ENCODE peak calls at places on chromosomes 1 and 21, in seven cellular contexts. One of them, this sample, is unnamed.
A peak's percentile ranks its signal among the peaks of the same experiment; 100 is the strongest.

GRCh38 chr1:18736958-18737357 is 106.3 kb downstream of the PAX7 start:
- DNase-seq in CD4-positive, CD25-positive, alpha-beta regulatory T cell: no peak
- DNase-seq in GM12864: no peak
- DNase-seq in heart right ventricle: no peak
- DNase-seq in IMR-90: no peak
- DNase-seq in CD4-positive, alpha-beta memory T cell: no peak
- DNase-seq in psoas muscle: no peak
- DNase-seq in this sample: no peak

GRCh38 chr1:107964397-107965111 is 426 bp downstream of the VAV3 start:
- DNase-seq in CD4-positive, CD25-positive, alpha-beta regulatory T cell: peak; percentile 52
- DNase-seq in GM12864: no peak
- DNase-seq in heart right ventricle: peak; percentile 21
- DNase-seq in IMR-90: no peak
- DNase-seq in CD4-positive, alpha-beta memory T cell: peak; percentile 24
- DNase-seq in psoas muscle: peak; percentile 47
- DNase-seq in this sample: no peak

GRCh38 chr1:226123591-226124471 is 61.3 kb downstream of the H3-3A start:
- DNase-seq in CD4-positive, CD25-positive, alpha-beta regulatory T cell: no peak
- DNase-seq in GM12864: no peak
- DNase-seq in heart right ventricle: no peak
- DNase-seq in IMR-90: peak; percentile 17
- DNase-seq in CD4-positive, alpha-beta memory T cell: no peak
- DNase-seq in psoas muscle: no peak
- DNase-seq in this sample: no peak

GRCh38 chr1:34681481-34682451 is 73.1 kb upstream of the GJB5 start:
- DNase-seq in CD4-positive, CD25-positive, alpha-beta regulatory T cell: peak; percentile 55
- DNase-seq in GM12864: peak; percentile 7
- DNase-seq in heart right ventricle: no peak
- DNase-seq in IMR-90: peak; percentile 28
- DNase-seq in CD4-positive, alpha-beta memory T cell: peak; percentile 6
- DNase-seq in psoas muscle: no peak
- DNase-seq in this sample: peak; percentile 58

GRCh38 chr1:12477936-12478611 is 139.9 kb downstream of the DHRS3 start:
- DNase-seq in CD4-positive, CD25-positive, alpha-beta regulatory T cell: no peak
- DNase-seq in GM12864: no peak
- DNase-seq in heart right ventricle: peak; percentile 75
- DNase-seq in IMR-90: peak; percentile 99
- DNase-seq in CD4-positive, alpha-beta memory T cell: peak; percentile 9
- DNase-seq in psoas muscle: peak; percentile 88
- DNase-seq in this sample: no peak

GRCh38 chr1:34695580-34695979 is 59.3 kb upstream of the GJB5 start:
- DNase-seq in CD4-positive, CD25-positive, alpha-beta regulatory T cell: no peak
- DNase-seq in GM12864: no peak
- DNase-seq in heart right ventricle: no peak
- DNase-seq in IMR-90: no peak
- DNase-seq in CD4-positive, alpha-beta memory T cell: no peak
- DNase-seq in psoas muscle: no peak
- DNase-seq in this sample: no peak

GRCh38 chr21:37700641-37701202 is 215.5 kb downstream of the KCNJ6 start:
- DNase-seq in CD4-positive, CD25-positive, alpha-beta regulatory T cell: peak; percentile 55
- DNase-seq in GM12864: peak; percentile 66
- DNase-seq in heart right ventricle: no peak
- DNase-seq in IMR-90: peak; percentile 84
- DNase-seq in CD4-positive, alpha-beta memory T cell: no peak
- DNase-seq in psoas muscle: no peak
- DNase-seq in this sample: peak; percentile 67

GRCh38 chr1:94033849-94034248 is 87.1 kb downstream of the ABCA4 start:
- DNase-seq in CD4-positive, CD25-positive, alpha-beta regulatory T cell: no peak
- DNase-seq in GM12864: no peak
- DNase-seq in heart right ventricle: no peak
- DNase-seq in IMR-90: no peak
- DNase-seq in CD4-positive, alpha-beta memory T cell: no peak
- DNase-seq in psoas muscle: no peak
- DNase-seq in this sample: no peak

GRCh38 chr1:72009170-72009569 is 273.2 kb downstream of the NEGR1 start:
- DNase-seq in CD4-positive, CD25-positive, alpha-beta regulatory T cell: no peak
- DNase-seq in GM12864: no peak
- DNase-seq in heart right ventricle: no peak
- DNase-seq in IMR-90: no peak
- DNase-seq in CD4-positive, alpha-beta memory T cell: no peak
- DNase-seq in psoas muscle: no peak
- DNase-seq in this sample: no peak

GRCh38 chr1:202274611-202275010 is 67.1 kb downstream of the UBE2T start:
- DNase-seq in CD4-positive, CD25-positive, alpha-beta regulatory T cell: peak; percentile 40
- DNase-seq in GM12864: no peak
- DNase-seq in heart right ventricle: no peak
- DNase-seq in IMR-90: peak; percentile 12
- DNase-seq in CD4-positive, alpha-beta memory T cell: peak; percentile 19
- DNase-seq in psoas muscle: no peak
- DNase-seq in this sample: peak; percentile 20

GRCh38 chr1:17596651-17597509 is 57.4 kb downstream of the ARHGEF10L start:
- DNase-seq in CD4-positive, CD25-positive, alpha-beta regulatory T cell: no peak
- DNase-seq in GM12864: no peak
- DNase-seq in heart right ventricle: no peak
- DNase-seq in IMR-90: no peak
- DNase-seq in CD4-positive, alpha-beta memory T cell: no peak
- DNase-seq in psoas muscle: no peak
- DNase-seq in this sample: no peak

GRCh38 chr1:61142726-61143500 is 60.6 kb downstream of the NFIA start:
- DNase-seq in CD4-positive, CD25-positive, alpha-beta regulatory T cell: no peak
- DNase-seq in GM12864: no peak
- DNase-seq in heart right ventricle: no peak
- DNase-seq in IMR-90: no peak
- DNase-seq in CD4-positive, alpha-beta memory T cell: no peak
- DNase-seq in psoas muscle: no peak
- DNase-seq in this sample: no peak

GRCh38 chr21:28309596-28309995 is 683.1 kb downstream of the LTN1 start:
- DNase-seq in CD4-positive, CD25-positive, alpha-beta regulatory T cell: no peak
- DNase-seq in GM12864: no peak
- DNase-seq in heart right ventricle: no peak
- DNase-seq in IMR-90: no peak
- DNase-seq in CD4-positive, alpha-beta memory T cell: no peak
- DNase-seq in psoas muscle: no peak
- DNase-seq in this sample: no peak

GRCh38 chr1:235417101-235417697 is 50.0 kb downstream of the TBCE start:
- DNase-seq in CD4-positive, CD25-positive, alpha-beta regulatory T cell: peak; percentile 76
- DNase-seq in GM12864: no peak
- DNase-seq in heart right ventricle: no peak
- DNase-seq in IMR-90: peak; percentile 86
- DNase-seq in CD4-positive, alpha-beta memory T cell: peak; percentile 55
- DNase-seq in psoas muscle: no peak
- DNase-seq in this sample: peak; percentile 65

GRCh38 chr21:35256468-35256988 is 207.4 kb upstream of the RUNX1 start:
- DNase-seq in CD4-positive, CD25-positive, alpha-beta regulatory T cell: no peak
- DNase-seq in GM12864: no peak
- DNase-seq in heart right ventricle: peak; percentile 75
- DNase-seq in IMR-90: peak; percentile 100
- DNase-seq in CD4-positive, alpha-beta memory T cell: no peak
- DNase-seq in psoas muscle: peak; percentile 97
- DNase-seq in this sample: no peak

GRCh38 chr1:58811303-58811702 is 27.5 kb upstream of the JUN start:
- DNase-seq in CD4-positive, CD25-positive, alpha-beta regulatory T cell: no peak
- DNase-seq in GM12864: no peak
- DNase-seq in heart right ventricle: no peak
- DNase-seq in IMR-90: no peak
- DNase-seq in CD4-positive, alpha-beta memory T cell: no peak
- DNase-seq in psoas muscle: no peak
- DNase-seq in this sample: no peak

GRCh38 chr1:244010191-244010590 is 40.9 kb upstream of the ZBTB18 start:
- DNase-seq in CD4-positive, CD25-positive, alpha-beta regulatory T cell: peak; percentile 20
- DNase-seq in GM12864: no peak
- DNase-seq in heart right ventricle: no peak
- DNase-seq in IMR-90: peak; percentile 22
- DNase-seq in CD4-positive, alpha-beta memory T cell: peak; percentile 13
- DNase-seq in psoas muscle: no peak
- DNase-seq in this sample: no peak

GRCh38 chr1:7450772-7451171 is 320.3 kb upstream of the VAMP3 start:
- DNase-seq in CD4-positive, CD25-positive, alpha-beta regulatory T cell: no peak
- DNase-seq in GM12864: no peak
- DNase-seq in heart right ventricle: no peak
- DNase-seq in IMR-90: no peak
- DNase-seq in CD4-positive, alpha-beta memory T cell: no peak
- DNase-seq in psoas muscle: no peak
- DNase-seq in this sample: no peak

GRCh38 chr1:52856026-52856425 is 13.5 kb downstream of the ZYG11A start:
- DNase-seq in CD4-positive, CD25-positive, alpha-beta regulatory T cell: no peak
- DNase-seq in GM12864: no peak
- DNase-seq in heart right ventricle: no peak
- DNase-seq in IMR-90: no peak
- DNase-seq in CD4-positive, alpha-beta memory T cell: no peak
- DNase-seq in psoas muscle: no peak
- DNase-seq in this sample: no peak

GRCh38 chr1:30675761-30676160 is 47.6 kb downstream of the MATN1 start:
- DNase-seq in CD4-positive, CD25-positive, alpha-beta regulatory T cell: no peak
- DNase-seq in GM12864: no peak
- DNase-seq in heart right ventricle: no peak
- DNase-seq in IMR-90: peak; percentile 63
- DNase-seq in CD4-positive, alpha-beta memory T cell: no peak
- DNase-seq in psoas muscle: no peak
- DNase-seq in this sample: no peak

GRCh38 chr21:42227909-42228708 is 9.2 kb downstream of the ABCG1 start:
- DNase-seq in CD4-positive, CD25-positive, alpha-beta regulatory T cell: peak; percentile 95
- DNase-seq in GM12864: peak; percentile 87
- DNase-seq in heart right ventricle: peak; percentile 90
- DNase-seq in IMR-90: peak; percentile 91
- DNase-seq in CD4-positive, alpha-beta memory T cell: peak; percentile 90
- DNase-seq in psoas muscle: peak; percentile 97
- DNase-seq in this sample: peak; percentile 97

GRCh38 chr1:23423415-23424170 is 955 bp downstream of the TCEA3 start:
- DNase-seq in CD4-positive, CD25-positive, alpha-beta regulatory T cell: no peak
- DNase-seq in GM12864: no peak
- DNase-seq in heart right ventricle: peak; percentile 45
- DNase-seq in IMR-90: no peak
- DNase-seq in CD4-positive, alpha-beta memory T cell: no peak
- DNase-seq in psoas muscle: peak; percentile 90
- DNase-seq in this sample: no peak
- H3K4me3 ChIP-seq in CD4-positive, CD25-positive, alpha-beta regulatory T cell: no peak overlapping the region
- H3K4me3 ChIP-seq in GM12864: no peak overlapping the region
- H3K4me3 ChIP-seq in heart right ventricle: peak overlapping the region; percentile 73
- H3K4me3 ChIP-seq in IMR-90: no peak overlapping the region
- H3K4me3 ChIP-seq in CD4-positive, alpha-beta memory T cell: peak overlapping the region; percentile 70
- H3K4me3 ChIP-seq in psoas muscle: peak overlapping the region; percentile 75
- H3K4me3 ChIP-seq in this sample: no peak overlapping the region

GRCh38 chr1:28260803-28261174 is 1.5 kb downstream of the SESN2 start:
- DNase-seq in CD4-positive, CD25-positive, alpha-beta regulatory T cell: no peak
- DNase-seq in GM12864: no peak
- DNase-seq in heart right ventricle: no peak
- DNase-seq in IMR-90: no peak
- DNase-seq in CD4-positive, alpha-beta memory T cell: no peak
- DNase-seq in psoas muscle: no peak
- DNase-seq in this sample: no peak

GRCh38 chr1:28259935-28260802 is 851 bp downstream of the SESN2 start:
- DNase-seq in CD4-positive, CD25-positive, alpha-beta regulatory T cell: no peak
- DNase-seq in GM12864: no peak
- DNase-seq in heart right ventricle: peak; percentile 74
- DNase-seq in IMR-90: peak; percentile 88
- DNase-seq in CD4-positive, alpha-beta memory T cell: no peak
- DNase-seq in psoas muscle: peak; percentile 87
- DNase-seq in this sample: no peak

GRCh38 chr1:28259252-28259934 is at the start of gene SESN2:
- DNase-seq in CD4-positive, CD25-positive, alpha-beta regulatory T cell: peak; percentile 99
- DNase-seq in GM12864: peak; percentile 95
- DNase-seq in heart right ventricle: peak; percentile 99
- DNase-seq in IMR-90: peak; percentile 99
- DNase-seq in CD4-positive, alpha-beta memory T cell: peak; percentile 99
- DNase-seq in psoas muscle: peak; percentile 100
- DNase-seq in this sample: peak; percentile 96

GRCh38 chr1:28257736-28258135 is 1.6 kb upstream of the SESN2 start:
- DNase-seq in CD4-positive, CD25-positive, alpha-beta regulatory T cell: no peak
- DNase-seq in GM12864: no peak
- DNase-seq in heart right ventricle: no peak
- DNase-seq in IMR-90: no peak
- DNase-seq in CD4-positive, alpha-beta memory T cell: no peak
- DNase-seq in psoas muscle: no peak
- DNase-seq in this sample: no peak

DNA sequence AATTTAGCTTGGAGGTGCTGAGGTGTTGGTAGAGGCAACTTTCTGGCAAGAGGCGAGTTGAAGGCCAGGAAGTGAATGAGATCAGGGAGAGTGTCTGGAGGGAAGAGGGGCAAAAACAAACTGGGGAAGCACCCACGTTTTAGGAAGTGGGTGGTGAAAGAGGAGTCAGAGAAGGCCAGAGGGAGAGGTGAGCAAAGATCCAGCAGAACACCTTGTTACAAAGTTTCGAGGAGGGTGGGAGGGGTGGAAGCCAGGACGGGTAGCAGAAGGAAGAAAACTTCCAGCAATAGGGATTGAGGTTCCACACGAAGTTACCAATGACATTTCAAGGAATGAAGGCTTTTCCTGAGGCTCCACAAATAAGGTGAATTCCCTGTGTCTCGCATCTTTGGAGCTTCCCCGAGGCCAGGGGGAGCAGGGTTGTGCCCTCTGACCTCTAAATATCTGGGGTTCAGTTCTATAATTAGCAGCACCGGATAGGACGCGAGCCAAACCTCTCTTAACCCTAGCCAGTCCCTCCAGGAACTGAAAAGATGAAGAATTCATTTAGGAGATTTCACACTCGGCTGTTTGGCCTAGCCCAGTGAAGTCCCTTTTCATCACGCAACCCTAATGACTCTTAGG is 578 bp upstream of the SESN2 start:
- DNase-seq in CD4-positive, CD25-positive, alpha-beta regulatory T cell: no peak
- DNase-seq in GM12864: no peak
- DNase-seq in heart right ventricle: no peak
- DNase-seq in IMR-90: no peak
- DNase-seq in CD4-positive, alpha-beta memory T cell: no peak
- DNase-seq in psoas muscle: no peak
- DNase-seq in this sample: no peak
- H3K4me3 ChIP-seq in CD4-positive, CD25-positive, alpha-beta regulatory T cell: peak overlapping the region; percentile 61
- H3K4me3 ChIP-seq in GM12864: peak overlapping the region; percentile 37
- H3K4me3 ChIP-seq in heart right ventricle: peak overlapping the region; percentile 92
- H3K4me3 ChIP-seq in IMR-90: no peak overlapping the region
- H3K4me3 ChIP-seq in CD4-positive, alpha-beta memory T cell: peak overlapping the region; percentile 82
- H3K4me3 ChIP-seq in psoas muscle: peak overlapping the region; percentile 96
- H3K4me3 ChIP-seq in this sample: peak overlapping the region; percentile 77

GRCh38 chr21:43712268-43712942 is 6.5 kb upstream of the PDXK start:
- DNase-seq in CD4-positive, CD25-positive, alpha-beta regulatory T cell: no peak
- DNase-seq in GM12864: no peak
- DNase-seq in heart right ventricle: no peak
- DNase-seq in IMR-90: peak; percentile 32
- DNase-seq in CD4-positive, alpha-beta memory T cell: no peak
- DNase-seq in psoas muscle: peak; percentile 70
- DNase-seq in this sample: no peak
- H3K4me3 ChIP-seq in CD4-positive, CD25-positive, alpha-beta regulatory T cell: no peak overlapping the region
- H3K4me3 ChIP-seq in GM12864: no peak overlapping the region
- H3K4me3 ChIP-seq in heart right ventricle: no peak overlapping the region
- H3K4me3 ChIP-seq in IMR-90: no peak overlapping the region
- H3K4me3 ChIP-seq in CD4-positive, alpha-beta memory T cell: no peak overlapping the region
- H3K4me3 ChIP-seq in psoas muscle: no peak overlapping the region
- H3K4me3 ChIP-seq in this sample: no peak overlapping the region

DNA sequence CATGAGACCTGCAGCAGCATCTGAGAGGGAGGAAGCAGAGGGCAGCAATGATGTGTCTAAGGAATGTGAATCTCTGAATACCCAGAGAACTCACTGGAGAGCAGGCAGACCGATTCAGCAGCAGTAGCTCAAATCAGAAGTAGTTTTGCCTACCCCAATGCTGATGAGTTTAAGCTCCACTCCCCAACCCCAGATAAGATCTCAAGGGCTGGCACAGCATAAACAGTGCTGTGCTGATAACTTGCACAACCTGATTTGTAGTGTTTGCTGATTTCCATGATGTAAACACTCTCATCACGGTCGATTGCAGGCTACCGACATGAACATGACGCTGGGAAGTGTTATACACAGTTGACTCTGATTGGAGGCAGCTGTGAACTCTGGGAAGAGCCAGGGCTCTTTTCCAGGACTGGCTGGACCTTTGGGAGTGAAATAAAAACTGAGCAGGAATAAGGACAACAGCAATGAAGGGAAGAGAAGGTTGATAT is 11.2 kb upstream of the HMGCS2 start:
- DNase-seq in CD4-positive, CD25-positive, alpha-beta regulatory T cell: no peak
- DNase-seq in GM12864: no peak
- DNase-seq in heart right ventricle: no peak
- DNase-seq in IMR-90: peak; percentile 64
- DNase-seq in CD4-positive, alpha-beta memory T cell: no peak
- DNase-seq in psoas muscle: no peak
- DNase-seq in this sample: no peak
- H3K4me3 ChIP-seq in CD4-positive, CD25-positive, alpha-beta regulatory T cell: no peak overlapping the region
- H3K4me3 ChIP-seq in GM12864: no peak overlapping the region
- H3K4me3 ChIP-seq in heart right ventricle: peak overlapping the region; percentile 24
- H3K4me3 ChIP-seq in IMR-90: peak overlapping the region; percentile 6
- H3K4me3 ChIP-seq in CD4-positive, alpha-beta memory T cell: no peak overlapping the region
- H3K4me3 ChIP-seq in psoas muscle: peak overlapping the region; percentile 25
- H3K4me3 ChIP-seq in this sample: no peak overlapping the region